ENCODE peak calls at places on chromosomes 5 and 9, in eight cellular contexts. P is A549; S is neuronal stem cell; X is stomach; B is CD8-positive, alpha-beta T cell; M is foreskin keratinocyte; H is neural progenitor cell; N is spleen. Y is an unnamed sample.

GRCh38 chr5:146098047-146098446 is 7.3 kb downstream of the PLAC8L1 start:
- DNase-seq in P (no peak), S (no peak), X (no peak), B (no peak), M (no peak), H (no peak), N (no peak), Y (no peak)

GRCh38 chr5:68911840-68912690 is 181.7 kb upstream of the SLC30A5 start:
- DNase-seq in P (no peak), S (no peak), X (no peak), B (no peak), M (no peak), H (no peak), N (no peak), Y (no peak)

GRCh38 chr5:169158764-169159163 is 142.2 kb downstream of the SLIT3 start:
- DNase-seq in P (no peak), S (no peak), X (no peak), B (no peak), M (no peak), H (no peak), N (no peak), Y (no peak)

GRCh38 chr5:90134892-90135291 is 274.7 kb downstream of the CETN3 start:
- DNase-seq in P (no peak), S (no peak), X (peak; percentile 38), B (no peak), M (peak; percentile 6), H (no peak), N (no peak), Y (peak; percentile 84)

GRCh38 chr5:132466453-132467291 is 23.9 kb downstream of the IRF1 start:
- DNase-seq in P (no peak), S (no peak), X (peak; percentile 51), B (peak; percentile 58), M (peak; percentile 79), H (no peak), N (peak; percentile 95), Y (peak; percentile 81)

GRCh38 chr9:126957687-126958053 is 43.1 kb downstream of the RALGPS1 start:
- DNase-seq in P (no peak), S (no peak), X (no peak), B (no peak), M (peak; percentile 84), H (no peak), N (no peak), Y (no peak)

GRCh38 chr9:115289757-115290208 is 171.8 kb upstream of the TNC start:
- DNase-seq in P (no peak), S (no peak), X (no peak), B (no peak), M (peak; percentile 22), H (no peak), N (no peak), Y (no peak)

GRCh38 chr5:43389679-43390329 is 22.4 kb downstream of the CCL28 start:
- DNase-seq in P (peak; percentile 91), S (peak; percentile 58), X (peak; percentile 53), B (peak; percentile 15), M (peak; percentile 88), H (peak; percentile 84), N (no peak), Y (no peak)

GRCh38 chr9:92275541-92275940 is 18.0 kb downstream of the IARS1 start:
- DNase-seq in P (peak; percentile 22), S (no peak), X (no peak), B (no peak), M (no peak), H (no peak), N (no peak), Y (no peak)

GRCh38 chr9:127887792-127888191 is 10.3 kb upstream of the AK1 start:
- DNase-seq in P (peak; percentile 56), S (no peak), X (no peak), B (no peak), M (no peak), H (no peak), N (no peak), Y (no peak)

GRCh38 chr5:56601641-56602071 is 213.7 kb upstream of the MAP3K1 start:
- DNase-seq in P (no peak), S (peak; percentile 36), X (no peak), B (no peak), M (no peak), H (peak; percentile 61), N (no peak), Y (no peak)

GRCh38 chr5:159752622-159753275 is 163.5 kb upstream of the ADRA1B start:
- DNase-seq in P (no peak), S (no peak), X (no peak), B (no peak), M (no peak), H (no peak), N (no peak), Y (no peak)

GRCh38 chr5:132464155-132464939 is 26.2 kb downstream of the IRF1 start:
- DNase-seq in P (no peak), S (no peak), X (no peak), B (no peak), M (no peak), H (peak; percentile 51), N (peak; percentile 87), Y (no peak)

GRCh38 chr5:886051-886450 is 6.5 kb downstream of the BRD9 start:
- DNase-seq in P (no peak), S (no peak), X (no peak), B (no peak), M (no peak), H (no peak), N (peak; percentile 64), Y (no peak)

GRCh38 chr5:129460121-129460950 is at the start of gene ADAMTS19:
- DNase-seq in P (peak; percentile 14), S (peak; percentile 17), X (no peak), B (no peak), M (peak; percentile 69), H (peak; percentile 68), N (no peak), Y (peak; percentile 44)

GRCh38 chr5:91207248-91207647 is 175.9 kb downstream of the ARRDC3 start:
- DNase-seq in P (no peak), S (no peak), X (no peak), B (no peak), M (peak; percentile 50), H (no peak), N (no peak), Y (no peak)

DNA sequence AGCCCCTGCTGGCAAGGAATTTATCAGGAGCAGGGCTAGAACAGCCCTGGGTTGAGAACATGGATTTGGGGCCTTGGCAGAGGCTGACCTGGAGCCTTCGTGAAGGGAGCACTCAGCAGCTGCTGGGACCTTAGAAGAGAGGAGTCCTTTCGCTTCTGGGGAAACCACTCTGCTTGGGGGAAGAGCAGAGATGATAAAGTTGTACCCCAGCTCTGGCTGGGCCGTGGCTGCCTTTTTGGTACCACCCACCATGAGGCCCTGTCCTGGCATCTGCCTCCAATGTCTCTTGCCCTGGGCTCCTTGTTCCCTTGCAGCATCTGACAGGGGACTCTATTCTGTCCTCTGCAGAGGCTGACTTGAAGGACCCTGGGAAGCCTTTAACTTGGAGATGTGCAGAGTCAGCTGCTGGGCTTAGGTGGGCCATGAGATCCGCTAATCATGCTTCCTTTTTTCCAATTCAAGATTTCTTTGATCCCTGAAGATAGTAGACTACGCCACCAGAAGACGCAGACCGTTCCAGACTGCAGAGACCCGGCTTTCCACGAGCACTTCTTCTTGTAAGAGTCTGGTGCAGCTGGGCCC is 20.2 kb downstream of the RGS3 start:
- DNase-seq in P (no peak), S (no peak), X (no peak), B (no peak), M (no peak), H (no peak), N (no peak), Y (no peak)
- H3K4me1 ChIP-seq in P (peaks cover 3% of the 10 kb centered on the region), S (peaks cover 4% of the 10 kb centered on the region), X (peaks cover 21% of the 10 kb centered on the region), B (peaks cover 12% of the 10 kb centered on the region), M (no peaks in the 10 kb centered on the region), H (peaks cover 11% of the 10 kb centered on the region), N (peaks cover 21% of the 10 kb centered on the region), Y (peaks cover 27% of the 10 kb centered on the region)

DNA sequence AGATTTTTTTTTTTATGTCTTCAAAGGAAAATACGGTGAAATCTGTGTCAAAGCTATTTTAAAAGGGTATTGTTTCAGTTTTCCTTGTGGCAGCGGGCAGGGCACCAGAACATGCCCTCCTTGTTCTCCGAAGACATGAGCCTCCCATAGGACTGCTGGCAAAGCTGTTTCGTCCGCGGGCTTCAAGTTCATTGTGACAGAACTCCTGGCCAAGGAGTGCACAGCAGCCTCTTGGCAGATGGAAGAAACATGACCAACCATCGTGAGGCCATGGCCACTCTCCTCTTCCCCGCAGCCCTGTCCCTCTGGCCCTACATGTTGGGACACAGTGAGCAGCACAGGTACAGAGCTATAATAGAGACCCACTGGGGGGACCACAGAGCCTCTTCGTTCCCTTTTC is 99.5 kb downstream of the AOPEP start:
- DNase-seq in P (no peak), S (no peak), X (no peak), B (no peak), M (no peak), H (no peak), N (no peak), Y (no peak)
- H3K27ac ChIP-seq in P (peak overlapping the region; percentile 80), S (no peak overlapping the region), X (peak overlapping the region; percentile 8), B (no peak overlapping the region), M (no peak overlapping the region), H (no peak overlapping the region), N (no peak overlapping the region), Y (no peak overlapping the region)

GRCh38 chr9:130042406-130042930 is 521 bp downstream of the FNBP1 start:
- DNase-seq in P (no peak), S (peak; percentile 9), X (peak; percentile 40), B (no peak), M (no peak), H (peak; percentile 76), N (peak; percentile 92), Y (peak; percentile 31)

GRCh38 chr9:130042931-130043653 is at the start of gene FNBP1:
- DNase-seq in P (peak; percentile 74), S (peak; percentile 83), X (peak; percentile 78), B (peak; percentile 73), M (peak; percentile 65), H (peak; percentile 94), N (peak; percentile 95), Y (peak; percentile 94)

GRCh38 chr9:130039504-130040147 is 3.4 kb downstream of the FNBP1 start:
- DNase-seq in P (peak; percentile 51), S (no peak), X (no peak), B (no peak), M (no peak), H (peak; percentile 38), N (no peak), Y (no peak)

GRCh38 chr9:130041648-130042405 is 1.2 kb downstream of the FNBP1 start:
- DNase-seq in P (peak; percentile 33), S (peak; percentile 17), X (no peak), B (no peak), M (no peak), H (peak; percentile 52), N (peak; percentile 82), Y (no peak)

GRCh38 chr9:130040901-130041647 is 1.9 kb downstream of the FNBP1 start:
- DNase-seq in P (no peak), S (no peak), X (no peak), B (no peak), M (no peak), H (no peak), N (no peak), Y (no peak)
- H3K4me1 ChIP-seq in P (peaks cover 19% of the 10 kb centered on the region), S (peaks cover 3% of the 10 kb centered on the region), X (peaks cover 31% of the 10 kb centered on the region), B (peaks cover 49% of the 10 kb centered on the region), M (peaks cover 4% of the 10 kb centered on the region), H (peaks cover 6% of the 10 kb centered on the region), N (peaks cover 81% of the 10 kb centered on the region), Y (no peaks in the 10 kb centered on the region)

DNA sequence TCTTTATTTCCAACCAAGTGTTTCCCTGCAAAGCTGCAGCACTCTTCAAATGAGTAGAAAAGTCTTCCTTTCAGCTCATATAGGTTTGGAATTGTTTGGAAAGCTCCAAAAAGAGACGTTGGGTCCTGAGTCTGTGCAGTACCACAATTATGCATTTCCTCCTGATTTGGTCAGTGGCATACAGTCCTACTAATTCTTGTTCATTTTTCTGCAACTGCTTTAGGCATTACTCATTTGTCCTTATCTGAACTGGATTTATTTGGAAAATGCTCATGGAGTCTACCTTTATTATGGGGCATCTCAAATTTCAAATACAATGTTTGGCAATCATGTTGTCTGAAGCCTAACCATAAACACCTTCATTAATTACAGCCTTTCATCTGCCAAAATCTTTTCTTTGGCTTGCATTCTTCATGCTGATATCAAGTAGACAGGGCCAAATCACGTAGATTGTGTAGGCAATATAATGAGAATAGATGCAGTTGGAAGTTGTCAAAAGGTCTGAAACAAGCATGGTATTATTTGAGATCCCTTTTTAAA is 232.8 kb downstream of the TLE1 start:
- DNase-seq in P (no peak), S (no peak), X (no peak), B (no peak), M (no peak), H (no peak), N (no peak), Y (no peak)
- H3K27ac ChIP-seq in P (no peak overlapping the region), S (no peak overlapping the region), X (no peak overlapping the region), B (no peak overlapping the region), M (no peak overlapping the region), H (no peak overlapping the region), N (no peak overlapping the region), Y (no peak overlapping the region)